ENCODE peak calls at places on chromosomes 13 and 19, in five cellular contexts. B is mesendoderm, Y is HepG2, S is osteoblast, M is Karpas-422. I is an unnamed sample.

GRCh38 chr13:95185851-95186250 is 115.4 kb downstream of the ABCC4 start:
- DNase-seq in B (peak), Y (no peak), S (no peak), M (no peak), I (no peak)

GRCh38 chr19:19429361-19429760 is 23.9 kb downstream of the GATAD2A start:
- DNase-seq in B (no peak), Y (no peak), S (no peak), M (no peak), I (no peak)

GRCh38 chr13:27053902-27054595 is 117.6 kb downstream of the USP12 start:
- DNase-seq in B (peak), Y (no peak), S (peak), M (no peak), I (no peak)

GRCh38 chr13:20001351-20001750 is 42.8 kb downstream of the ZMYM2 start:
- DNase-seq in B (no peak), Y (no peak), S (no peak), M (no peak), I (no peak)

GRCh38 chr13:98267080-98267912 is 90.2 kb upstream of the RNF113B start:
- DNase-seq in B (no peak), Y (peak), S (no peak), M (no peak), I (no peak)

GRCh38 chr13:53357582-53357981 is 329.0 kb downstream of the OLFM4 start:
- DNase-seq in B (no peak), Y (no peak), S (no peak), M (no peak), I (no peak)

GRCh38 chr13:113020323-113021080 is 51.5 kb downstream of the MCF2L start:
- DNase-seq in B (no peak), Y (no peak), S (no peak), M (peak), I (no peak)

GRCh38 chr13:111251646-111252448 is 68.6 kb upstream of the TEX29 start:
- DNase-seq in B (peak), Y (no peak), S (no peak), M (no peak), I (peak)

GRCh38 chr19:45323671-45324081 is 1.0 kb upstream of the CKM start:
- DNase-seq in B (peak), Y (no peak), S (peak), M (no peak), I (peak)

GRCh38 chr13:82070411-82070810 is 1729.5 kb upstream of the SPRY2 start:
- DNase-seq in B (no peak), Y (no peak), S (no peak), M (no peak), I (no peak)

GRCh38 chr13:26987614-26988013 is 184.0 kb downstream of the USP12 start:
- DNase-seq in B (no peak), Y (no peak), S (no peak), M (no peak), I (no peak)

GRCh38 chr19:33273881-33274662 is 28.3 kb downstream of the CEBPA start:
- DNase-seq in B (no peak), Y (peak), S (peak), M (no peak), I (no peak)

GRCh38 chr13:113367771-113368170 is 3.8 kb upstream of the GRTP1 start:
- DNase-seq in B (no peak), Y (no peak), S (peak), M (no peak), I (no peak)

GRCh38 chr13:110306340-110306959 is 507 bp downstream of the COL4A1 start:
- DNase-seq in B (peak), Y (no peak), S (no peak), M (no peak), I (peak)

GRCh38 chr13:112453207-112453829 is 77.2 kb downstream of the SPACA7 start:
- DNase-seq in B (no peak), Y (no peak), S (peak), M (no peak), I (no peak)

GRCh38 chr13:76239031-76239680 is 603.0 kb downstream of the LMO7 start:
- DNase-seq in B (no peak), Y (no peak), S (no peak), M (no peak), I (no peak)

GRCh38 chr19:28980236-28980868 is 232.6 kb downstream of the UQCRFS1 start:
- DNase-seq in B (peak), Y (no peak), S (peak), M (no peak), I (no peak)

GRCh38 chr13:49185264-49185663 is 34.9 kb upstream of the MLNR start:
- DNase-seq in B (no peak), Y (no peak), S (no peak), M (no peak), I (no peak)

GRCh38 chr19:42279148-42279901 is 10.3 kb downstream of the CIC start:
- DNase-seq in B (no peak), Y (no peak), S (no peak), M (no peak), I (no peak)

GRCh38 chr19:16378291-16378889 is 53.8 kb downstream of the KLF2 start:
- DNase-seq in B (no peak), Y (no peak), S (peak), M (no peak), I (no peak)

GRCh38 chr13:33139186-33139585 is 123.0 kb downstream of the KL start:
- DNase-seq in B (no peak), Y (no peak), S (no peak), M (no peak), I (no peak)

GRCh38 chr19:1469936-1470863 is 8.8 kb downstream of the C19orf25 start:
- DNase-seq in B (peak), Y (no peak), S (peak), M (peak), I (no peak)

GRCh38 chr19:45424191-45425058 is 708 bp upstream of the ERCC1 start:
- DNase-seq in B (peak), Y (peak), S (peak), M (peak), I (peak)

GRCh38 chr13:89862691-89863036 is 1484.8 kb upstream of the MIR17HG start:
- DNase-seq in B (no peak), Y (no peak), S (no peak), M (no peak), I (no peak)

GRCh38 chr19:15564534-15565168 is 50.4 kb upstream of the CYP4F8 start:
- DNase-seq in B (no peak), Y (no peak), S (no peak), M (no peak), I (no peak)

GRCh38 chr13:101655435-101655834 is 203.0 kb downstream of the ITGBL1 start:
- DNase-seq in B (no peak), Y (no peak), S (no peak), M (peak), I (no peak)

GRCh38 chr13:52001120-52001731 is 10.0 kb downstream of the ATP7B start:
- DNase-seq in B (peak), Y (peak), S (no peak), M (peak), I (peak)

GRCh38 chr19:45163751-45164150 is 3.0 kb upstream of the NKPD1 start:
- DNase-seq in B (no peak), Y (no peak), S (peak), M (no peak), I (no peak)

GRCh38 chr13:50518791-50519201 is 324.7 kb downstream of the DLEU7 start:
- DNase-seq in B (no peak), Y (no peak), S (no peak), M (no peak), I (no peak)

GRCh38 chr13:44117351-44117750 is 237.6 kb downstream of the LACC1 start:
- DNase-seq in B (peak), Y (no peak), S (no peak), M (no peak), I (no peak)

GRCh38 chr13:59710416-59710815 is 453.3 kb downstream of the DIAPH3 start:
- DNase-seq in B (no peak), Y (no peak), S (no peak), M (no peak), I (no peak)

GRCh38 chr13:91269237-91269636 is 78.2 kb upstream of the MIR17HG start:
- DNase-seq in B (no peak), Y (no peak), S (no peak), M (no peak), I (no peak)

GRCh38 chr13:24670927-24671326 is 9.3 kb upstream of the ATP12A start:
- DNase-seq in B (peak), Y (no peak), S (no peak), M (peak), I (peak)

GRCh38 chr13:110528911-110529310 is 32.6 kb downstream of the RAB20 start:
- DNase-seq in B (peak), Y (no peak), S (peak), M (no peak), I (no peak)

GRCh38 chr13:79501538-79502232 is 20.7 kb downstream of the NDFIP2 start:
- DNase-seq in B (no peak), Y (no peak), S (no peak), M (no peak), I (no peak)

GRCh38 chr13:73210218-73210883 is 151.5 kb downstream of the KLF5 start:
- DNase-seq in B (no peak), Y (peak), S (no peak), M (no peak), I (no peak)

GRCh38 chr19:12875086-12875485 is 6.2 kb downstream of the DNASE2 start:
- DNase-seq in B (no peak), Y (no peak), S (peak), M (no peak), I (no peak)

GRCh38 chr19:39163621-39164020 is 33.1 kb upstream of the NCCRP1 start:
- DNase-seq in B (no peak), Y (no peak), S (no peak), M (no peak), I (no peak)

GRCh38 chr19:39162441-39163043 is 34.2 kb upstream of the NCCRP1 start:
- DNase-seq in B (no peak), Y (no peak), S (peak), M (no peak), I (no peak)

GRCh38 chr19:39160523-39160861 is 34.9 kb downstream of the PAK4 start:
- DNase-seq in B (no peak), Y (no peak), S (peak), M (no peak), I (no peak)

GRCh38 chr19:39158646-39159260 is 33.2 kb downstream of the PAK4 start:
- DNase-seq in B (no peak), Y (no peak), S (peak), M (no peak), I (no peak)

GRCh38 chr19:39160889-39161672 is 35.5 kb downstream of the PAK4 start:
- DNase-seq in B (no peak), Y (no peak), S (peak), M (no peak), I (no peak)
- H3K4me2 ChIP-seq in B (no peak), Y (no peak), S (peak), M (no peak), I (no peak)

DNA sequence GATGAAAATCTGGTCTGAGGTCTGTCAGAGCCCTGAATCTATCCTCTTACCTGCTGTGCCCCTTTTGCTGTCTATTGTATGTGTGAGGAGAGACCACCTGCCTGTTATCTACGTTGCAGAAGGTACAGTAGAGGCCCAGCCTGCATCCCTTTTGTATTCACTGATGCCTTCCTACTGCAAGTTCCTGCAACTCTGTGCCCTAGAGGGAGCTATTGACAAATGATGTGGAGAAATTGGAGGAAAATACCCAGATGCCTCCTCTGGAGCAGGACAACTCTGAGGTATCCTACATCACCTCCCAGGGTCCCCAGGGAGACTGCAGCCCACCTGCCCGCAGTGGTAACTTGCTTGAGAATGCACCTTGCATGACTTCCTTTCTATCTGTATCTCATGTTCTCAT is 33.7 kb downstream of the SIAH3 start:
- DNase-seq in B (peak), Y (no peak), S (no peak), M (no peak), I (no peak)
- H3K4me2 ChIP-seq in B (no peak), Y (no peak), S (no peak), M (no peak), I (no peak)

GRCh38 chr19:34502582-34503545 is 21.3 kb downstream of the WTIP start:
- DNase-seq in B (no peak), Y (no peak), S (peak), M (no peak), I (peak)

GRCh38 chr19:34501339-34502320 is 20.1 kb downstream of the WTIP start:
- DNase-seq in B (peak), Y (peak), S (peak), M (peak), I (peak)

GRCh38 chr19:34503546-34504272 is 22.2 kb downstream of the WTIP start:
- DNase-seq in B (no peak), Y (no peak), S (peak), M (no peak), I (peak)

GRCh38 chr19:34499155-34499834 is 17.7 kb downstream of the WTIP start:
- DNase-seq in B (no peak), Y (no peak), S (peak), M (no peak), I (no peak)

DNA sequence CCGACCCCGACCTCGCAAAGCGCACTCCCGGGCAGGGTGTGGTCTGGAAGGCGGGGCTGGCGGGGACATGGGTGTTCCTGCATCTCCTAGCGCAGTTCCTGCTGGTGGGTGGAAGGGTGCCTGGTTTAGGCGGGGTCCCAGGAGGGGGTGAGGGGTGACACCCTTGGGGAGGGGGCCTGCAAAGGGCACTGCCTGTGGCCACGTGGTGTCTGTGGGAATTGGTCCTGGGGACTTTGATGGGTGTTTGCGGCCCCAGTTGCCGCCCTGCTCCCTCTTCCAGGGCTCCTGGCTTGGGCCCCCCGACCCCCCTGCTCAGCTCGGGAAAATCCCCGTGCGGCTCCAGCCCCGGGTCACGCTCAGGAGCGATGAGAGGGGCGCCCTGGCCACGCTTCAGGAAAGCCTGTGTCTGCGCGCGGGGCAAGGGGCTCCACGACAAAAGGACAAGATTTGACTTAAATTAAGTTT is 19.1 kb downstream of the WTIP start:
- DNase-seq in B (no peak), Y (no peak), S (peak), M (no peak), I (no peak)
- H3K4me2 ChIP-seq in B (no peak), Y (no peak), S (no peak), M (no peak), I (no peak)

GRCh38 chr19:48644355-48644754 is 1.6 kb downstream of the CA11 start:
- DNase-seq in B (no peak), Y (no peak), S (no peak), M (no peak), I (no peak)
- H3K4me2 ChIP-seq in B (no peak), Y (no peak), S (no peak), M (no peak), I (peak)

GRCh38 chr19:40641306-40641705 is 40.1 kb downstream of the LTBP4 start:
- DNase-seq in B (no peak), Y (no peak), S (no peak), M (no peak), I (no peak)
- H3K4me2 ChIP-seq in B (no peak), Y (no peak), S (peak), M (peak), I (no peak)